ENCODE peak calls at places on chromosomes 13 and 19, in six cellular contexts. G is activated naive CD4-positive, alpha-beta T cell; K is fibroblast of mammary gland; V is upper lobe of right lung; M is GM04503; X is MV-4-11. O is an unnamed sample.
A peak's percentile ranks its signal among the peaks of the same experiment; 100 is the strongest.

GRCh38 chr13:67369895-67370660 is 139.9 kb upstream of the PCDH9 start:
- DNase-seq in G (no peak), K (peak; percentile 94), V (no peak), M (peak; percentile 5), X (no peak), O (peak; percentile 98)

GRCh38 chr13:32314968-32315254 is 252 bp downstream of the ZAR1L start:
- DNase-seq in G (peak; percentile 46), K (peak; percentile 72), V (no peak), M (no peak), X (no peak), O (peak; percentile 75)

GRCh38 chr19:19217110-19217509 is 5.4 kb downstream of the NCAN start:
- DNase-seq in G (no peak), K (peak; percentile 41), V (no peak), M (no peak), X (peak; percentile 32), O (peak; percentile 47)

GRCh38 chr13:110635405-110636002 is 20.2 kb downstream of the NAXD start:
- DNase-seq in G (no peak), K (no peak), V (no peak), M (no peak), X (no peak), O (no peak)

GRCh38 chr19:39906283-39906682 is 28.2 kb downstream of the FCGBP start:
- DNase-seq in G (no peak), K (no peak), V (peak; percentile 12), M (no peak), X (no peak), O (no peak)

GRCh38 chr13:77737583-77738200 is 40.2 kb downstream of the SLAIN1 start:
- DNase-seq in G (no peak), K (no peak), V (no peak), M (no peak), X (no peak), O (no peak)

GRCh38 chr19:44689290-44690130 is 9.4 kb upstream of the CEACAM16 start:
- DNase-seq in G (peak; percentile 75), K (peak; percentile 64), V (peak; percentile 90), M (no peak), X (peak; percentile 57), O (peak; percentile 48)

GRCh38 chr13:56351041-56351440 is 789.7 kb upstream of the PRR20A start:
- DNase-seq in G (no peak), K (no peak), V (no peak), M (no peak), X (no peak), O (no peak)

GRCh38 chr13:110961959-110962358 is 47.1 kb upstream of the ANKRD10 start:
- DNase-seq in G (no peak), K (no peak), V (no peak), M (no peak), X (peak; percentile 19), O (no peak)

GRCh38 chr13:35469781-35470380 is 6.6 kb downstream of the MAB21L1 start:
- DNase-seq in G (no peak), K (no peak), V (no peak), M (no peak), X (no peak), O (no peak)

GRCh38 chr13:23952796-23953195 is 55.5 kb upstream of the C1QTNF9B start:
- DNase-seq in G (no peak), K (no peak), V (no peak), M (no peak), X (no peak), O (no peak)

O was measured in amniotic epithelial cell.